ENCODE peak calls at places on chromosomes 4 and X, in ten cellular contexts. A is A549, E is HepG2, F is ovary, Z is suprapubic skin, Q is transverse colon, L is H1, C is stomach, U is sigmoid colon, B is SK-N-SH. M is an unnamed sample.

GRCh38 chr4:11367371-11367770 is 61.3 kb downstream of the HS3ST1 start:
- DNase-seq in A (no peak), E (no peak), F (peak), Z (peak), Q (peak), L (no peak), C (peak), U (peak), B (no peak), M (peak)

GRCh38 chrX:130607431-130607830 is 205.6 kb downstream of the RBMX2 start:
- DNase-seq in A (no peak), E (no peak), F (no peak), Z (no peak), Q (no peak), L (no peak), C (no peak), U (no peak), B (no peak), M (no peak)

GRCh38 chr4:113858924-113859323 is 97.4 kb upstream of the CAMK2D start:
- DNase-seq in A (no peak), E (no peak), F (no peak), Z (no peak), Q (no peak), L (no peak), C (no peak), U (no peak), B (no peak), M (no peak)

GRCh38 chrX:155767101-155767878 is 113.9 kb upstream of the VAMP7 start:
- DNase-seq in A (peak), E (no peak), F (peak), Z (peak), Q (peak), L (peak), C (peak), U (peak), B (peak), M (no peak)

GRCh38 chr4:25523405-25523804 is 132.2 kb upstream of the SLC34A2 start:
- DNase-seq in A (no peak), E (peak), F (no peak), Z (no peak), Q (no peak), L (no peak), C (no peak), U (no peak), B (no peak), M (no peak)

GRCh38 chr4:129254526-129254925 is 158.6 kb downstream of the C4orf33 start:
- DNase-seq in A (no peak), E (no peak), F (no peak), Z (no peak), Q (no peak), L (no peak), C (no peak), U (no peak), B (no peak), M (no peak)

GRCh38 chr4:118821590-118822293 is 14.2 kb downstream of the SEC24D start:
- DNase-seq in A (no peak), E (peak), F (no peak), Z (no peak), Q (no peak), L (no peak), C (no peak), U (no peak), B (no peak), M (no peak)

GRCh38 chr4:90444904-90445303 is 317.7 kb downstream of the CCSER1 start:
- DNase-seq in A (no peak), E (no peak), F (no peak), Z (no peak), Q (no peak), L (no peak), C (no peak), U (no peak), B (no peak), M (no peak)

GRCh38 chrX:144849141-144849540 is 398.2 kb upstream of the SPANXN1 start:
- DNase-seq in A (no peak), E (no peak), F (no peak), Z (no peak), Q (no peak), L (no peak), C (no peak), U (no peak), B (no peak), M (no peak)

GRCh38 chr4:62528874-62529273 is 1328.7 kb downstream of the ADGRL3 start:
- DNase-seq in A (no peak), E (no peak), F (no peak), Z (no peak), Q (no peak), L (no peak), C (no peak), U (no peak), B (no peak), M (no peak)

GRCh38 chr4:3716876-3717235 is 49.3 kb upstream of the ADRA2C start:
- DNase-seq in A (no peak), E (no peak), F (no peak), Z (no peak), Q (no peak), L (no peak), C (no peak), U (no peak), B (no peak), M (no peak)

GRCh38 chr4:121952290-121952689 is 430 bp upstream of the TRPC3 start:
- DNase-seq in A (no peak), E (no peak), F (no peak), Z (no peak), Q (no peak), L (no peak), C (no peak), U (no peak), B (no peak), M (no peak)

GRCh38 chr4:144787365-144788263 is 141.7 kb downstream of the HHIP start:
- DNase-seq in A (peak), E (peak), F (no peak), Z (no peak), Q (no peak), L (no peak), C (no peak), U (no peak), B (peak), M (no peak)

GRCh38 chr4:111717916-111718315 is 427.3 kb upstream of the FAM241A start:
- DNase-seq in A (no peak), E (no peak), F (no peak), Z (no peak), Q (peak), L (no peak), C (no peak), U (no peak), B (no peak), M (no peak)

GRCh38 chrX:110414679-110415439 is 56.2 kb downstream of the RTL9 start:
- DNase-seq in A (no peak), E (no peak), F (no peak), Z (no peak), Q (no peak), L (no peak), C (no peak), U (no peak), B (no peak), M (no peak)

GRCh38 chr4:3871181-3871852 is 105.1 kb downstream of the ADRA2C start:
- DNase-seq in A (no peak), E (no peak), F (no peak), Z (peak), Q (no peak), L (peak), C (no peak), U (peak), B (peak), M (no peak)

DNA sequence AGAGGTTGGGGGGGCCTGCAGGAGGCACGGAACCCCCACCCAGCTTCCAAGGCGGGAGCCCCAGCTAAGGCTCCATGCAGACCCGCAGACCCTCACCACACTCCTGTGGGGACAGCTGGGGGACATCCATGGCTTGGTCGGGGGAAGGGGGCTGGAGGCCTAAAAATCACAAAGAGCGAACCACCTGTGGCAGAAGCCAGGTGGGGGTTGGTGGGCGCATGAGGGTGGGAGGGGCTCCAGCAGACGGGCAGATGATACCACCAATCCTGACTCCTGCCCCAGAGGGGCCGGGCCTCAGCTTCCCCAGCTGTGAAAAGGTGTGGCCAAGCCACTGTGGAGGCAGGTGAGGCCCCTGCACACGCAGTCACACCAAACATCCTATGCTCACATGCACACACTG is 111.6 kb downstream of the FAM53A start:
- DNase-seq in A (no peak), E (no peak), F (no peak), Z (no peak), Q (no peak), L (no peak), C (no peak), U (peak), B (no peak), M (no peak)
- TF ChIP-seq EP300 in A (no peak), E (no peak), F (no peak), Z (no peak), Q (no peak), L (no peak), C (no peak), U (no peak), B (no peak), M (no peak)

GRCh38 chrX:12955882-12956703 is 18.8 kb upstream of the TMSB4X start:
- DNase-seq in A (no peak), E (peak), F (no peak), Z (no peak), Q (peak), L (no peak), C (peak), U (no peak), B (no peak), M (no peak)
- H3K4me3 ChIP-seq in A (no peak), E (no peak), F (no peak), Z (no peak), Q (no peak), L (no peak), C (no peak), U (no peak), B (no peak), M (no peak)

DNA sequence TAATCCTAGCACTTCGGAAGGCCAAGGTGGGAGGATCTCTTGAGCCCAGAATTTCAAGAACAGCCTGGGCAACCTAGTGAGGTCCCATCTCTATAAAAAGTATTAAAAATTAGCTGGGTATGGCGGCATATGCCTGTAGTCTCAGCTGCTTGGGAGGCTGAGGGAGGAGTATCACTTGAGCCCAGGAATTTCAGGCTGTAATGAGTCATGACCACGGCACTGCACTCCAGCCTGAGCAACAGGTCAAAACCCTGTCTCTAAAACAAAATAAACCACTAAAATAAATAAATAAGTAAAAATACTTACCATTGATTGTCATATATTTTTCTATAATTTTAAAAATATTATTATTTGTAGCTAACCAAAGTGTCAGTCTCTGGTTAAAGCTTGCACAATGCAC is 315.6 kb upstream of the SMIM31 start:
- DNase-seq in A (no peak), E (no peak), F (no peak), Z (no peak), Q (no peak), L (no peak), C (no peak), U (no peak), B (no peak), M (no peak)
- TF ChIP-seq EP300 in A (no peak), E (no peak), F (no peak), Z (no peak), Q (no peak), L (no peak), C (no peak), U (no peak), B (no peak), M (no peak)

GRCh38 chr4:110163327-110164070 is 34.9 kb downstream of the ELOVL6 start:
- DNase-seq in A (peak), E (no peak), F (no peak), Z (no peak), Q (no peak), L (no peak), C (no peak), U (no peak), B (no peak), M (no peak)

GRCh38 chr4:110164251-110164650 is 34.2 kb downstream of the ELOVL6 start:
- DNase-seq in A (no peak), E (no peak), F (no peak), Z (no peak), Q (no peak), L (no peak), C (no peak), U (no peak), B (no peak), M (no peak)

GRCh38 chr4:110164856-110165255 is 33.6 kb downstream of the ELOVL6 start:
- DNase-seq in A (no peak), E (no peak), F (no peak), Z (no peak), Q (no peak), L (no peak), C (no peak), U (no peak), B (no peak), M (no peak)

GRCh38 chr4:110160616-110161015 is 37.8 kb downstream of the ELOVL6 start:
- DNase-seq in A (no peak), E (no peak), F (no peak), Z (no peak), Q (no peak), L (no peak), C (no peak), U (no peak), B (no peak), M (no peak)

DNA sequence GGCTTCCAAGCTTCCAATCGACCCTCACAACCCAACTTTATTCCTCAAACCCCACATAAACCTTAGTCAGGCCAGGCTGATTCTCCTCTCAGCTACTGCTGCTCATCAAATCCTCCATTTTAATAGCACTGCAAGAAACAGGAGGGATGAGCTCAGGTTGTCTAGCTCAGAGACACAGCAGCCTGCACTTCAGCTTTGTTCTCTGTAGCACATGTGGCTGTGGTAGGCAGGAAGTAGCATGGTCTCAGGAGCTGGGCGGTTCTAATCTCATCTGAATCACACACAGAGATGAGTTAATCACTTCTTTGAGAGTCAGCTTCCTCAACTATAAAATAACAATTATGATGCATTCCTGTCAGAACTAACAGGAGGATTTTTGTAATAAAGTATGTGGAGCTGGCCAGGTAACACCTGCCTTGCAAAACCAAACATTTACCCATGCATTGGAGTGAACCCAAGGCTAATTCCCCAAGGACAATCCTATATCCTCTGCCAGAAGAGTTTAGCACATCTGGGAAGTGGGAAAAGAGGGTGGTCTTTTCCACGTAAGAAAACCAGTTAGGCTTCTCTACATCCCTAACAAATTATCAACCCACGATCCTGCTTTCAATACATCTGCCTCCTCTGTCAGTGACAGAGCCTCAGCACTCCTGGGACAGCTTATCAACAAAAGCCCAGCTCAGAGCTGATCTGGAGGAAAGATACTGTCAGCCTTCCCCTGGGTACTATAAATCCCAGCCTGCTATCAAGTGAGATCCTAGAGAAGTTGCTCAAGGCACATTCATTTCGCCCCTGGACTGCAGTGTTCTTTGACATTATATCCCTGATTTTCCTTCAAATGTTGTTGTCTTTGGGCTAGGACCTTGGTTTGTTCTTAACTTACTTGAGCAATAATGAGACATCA is 32.8 kb downstream of the ELOVL6 start:
- DNase-seq in A (no peak), E (no peak), F (no peak), Z (no peak), Q (peak), L (no peak), C (no peak), U (no peak), B (peak), M (no peak)
- H3K4me3 ChIP-seq in A (no peak), E (no peak), F (no peak), Z (no peak), Q (no peak), L (no peak), C (no peak), U (no peak), B (no peak), M (no peak)

GRCh38 chr4:94936854-94937253 is 179.1 kb downstream of the BMPR1B start:
- DNase-seq in A (no peak), E (no peak), F (no peak), Z (no peak), Q (no peak), L (no peak), C (no peak), U (no peak), B (no peak), M (no peak)
- TF ChIP-seq EP300 in A (no peak), E (no peak), F (no peak), Z (no peak), Q (no peak), L (no peak), C (no peak), U (no peak), B (no peak), M (no peak)

GRCh38 chrX:136112781-136113180 is 34.6 kb upstream of the FHL1 start:
- DNase-seq in A (no peak), E (no peak), F (no peak), Z (no peak), Q (no peak), L (no peak), C (no peak), U (no peak), B (no peak), M (no peak)

GRCh38 chrX:136104936-136105335 is 42.4 kb upstream of the FHL1 start:
- DNase-seq in A (no peak), E (no peak), F (no peak), Z (no peak), Q (no peak), L (no peak), C (no peak), U (no peak), B (no peak), M (no peak)

GRCh38 chrX:136112286-136112685 is 35.0 kb upstream of the FHL1 start:
- DNase-seq in A (no peak), E (no peak), F (no peak), Z (no peak), Q (no peak), L (no peak), C (no peak), U (no peak), B (no peak), M (no peak)

DNA sequence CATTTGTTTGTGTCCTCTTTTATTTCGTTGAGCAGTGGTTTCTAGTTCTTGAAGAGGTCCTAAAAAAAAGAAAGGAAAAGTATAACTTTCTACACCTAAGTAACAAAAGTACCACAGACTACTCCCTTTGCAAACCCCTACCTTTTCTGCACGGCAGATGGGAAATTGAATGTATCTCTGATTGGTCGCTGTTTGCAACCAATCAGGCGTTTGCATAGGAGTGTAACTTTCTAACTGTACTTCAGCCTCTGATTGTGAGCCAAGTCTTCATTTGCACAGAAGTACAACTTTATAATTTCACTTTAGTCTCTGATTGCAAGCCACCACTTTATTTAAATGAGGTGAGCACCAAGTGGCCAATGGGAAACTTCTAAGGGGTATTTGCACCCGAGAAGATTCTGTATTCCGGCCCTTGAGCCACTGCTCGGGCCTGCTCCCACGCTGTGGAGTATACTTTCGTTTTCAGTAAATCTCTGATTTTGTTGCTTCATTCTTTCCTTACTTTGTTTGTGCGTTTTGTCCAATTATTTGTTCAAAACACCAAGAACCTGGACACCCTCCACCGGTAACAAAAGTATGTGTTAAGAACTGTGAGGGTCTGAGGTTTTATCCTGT is 40.3 kb upstream of the FHL1 start:
- DNase-seq in A (no peak), E (no peak), F (no peak), Z (no peak), Q (no peak), L (no peak), C (no peak), U (no peak), B (no peak), M (no peak)
- H3K4me3 ChIP-seq in A (no peak), E (peak), F (no peak), Z (no peak), Q (no peak), L (no peak), C (no peak), U (no peak), B (peak), M (no peak)

GRCh38 chr4:40254961-40255721 is 58.3 kb downstream of the RHOH start:
- DNase-seq in A (no peak), E (peak), F (no peak), Z (no peak), Q (no peak), L (no peak), C (no peak), U (no peak), B (no peak), M (no peak)
- TF ChIP-seq EP300 in A (no peak), E (no peak), F (no peak), Z (no peak), Q (no peak), L (no peak), C (no peak), U (no peak), B (no peak), M (no peak)

GRCh38 chrX:3548743-3549441 is 164.6 kb downstream of the PRKX start:
- DNase-seq in A (peak), E (peak), F (no peak), Z (no peak), Q (no peak), L (no peak), C (no peak), U (no peak), B (peak), M (no peak)

GRCh38 chrX:3550871-3551270 is 162.6 kb downstream of the PRKX start:
- DNase-seq in A (no peak), E (no peak), F (no peak), Z (no peak), Q (no peak), L (no peak), C (no peak), U (no peak), B (no peak), M (no peak)

GRCh38 chrX:3550160-3550765 is 163.2 kb downstream of the PRKX start:
- DNase-seq in A (peak), E (no peak), F (no peak), Z (no peak), Q (peak), L (no peak), C (no peak), U (no peak), B (no peak), M (no peak)

GRCh38 chrX:3545901-3546300 is 167.5 kb downstream of the PRKX start:
- DNase-seq in A (no peak), E (no peak), F (no peak), Z (no peak), Q (no peak), L (no peak), C (no peak), U (no peak), B (no peak), M (no peak)

DNA sequence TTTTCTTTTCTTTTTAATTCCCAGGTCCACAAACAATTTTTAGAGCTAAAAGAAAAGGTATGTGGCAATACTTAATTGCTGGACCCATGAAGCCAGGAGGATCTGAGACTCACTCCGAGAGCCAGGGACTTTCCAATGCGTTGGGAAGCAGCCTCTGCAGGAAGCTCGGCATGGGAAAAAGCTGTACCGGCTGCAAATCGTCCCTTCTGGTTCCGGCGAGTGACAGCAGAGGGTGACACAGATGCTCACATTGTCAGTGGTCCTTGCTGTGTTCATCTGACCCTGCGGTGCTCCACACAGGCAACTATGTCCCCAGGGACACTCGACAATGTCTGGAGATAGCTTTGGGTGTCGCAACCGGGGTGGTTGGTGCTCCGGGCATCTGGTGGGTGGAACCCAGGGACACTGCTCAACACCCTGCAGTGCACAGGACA is 164.0 kb downstream of the PRKX start:
- DNase-seq in A (peak), E (no peak), F (no peak), Z (no peak), Q (no peak), L (no peak), C (no peak), U (no peak), B (peak), M (no peak)
- H3K4me3 ChIP-seq in A (peak), E (no peak), F (no peak), Z (peak), Q (no peak), L (no peak), C (no peak), U (peak), B (peak), M (no peak)